ENCODE peak calls at places on chromosomes 13 and 19, in five cellular contexts. M, F, C, Z and J are unnamed samples.

GRCh38 chr19:4379383-4380253 is 20.7 kb downstream of the SH3GL1 start:
- DNase-seq in M (peak; percentile 34), F (no peak), C (no peak), Z (no peak), J (peak; percentile 85)

GRCh38 chr13:83618966-83619365 is 263.3 kb downstream of the SLITRK1 start:
- DNase-seq in M (peak; percentile 5), F (no peak), C (no peak), Z (no peak), J (no peak)

GRCh38 chr19:16260160-16260793 is 62.6 kb downstream of the AP1M1 start:
- DNase-seq in M (no peak), F (no peak), C (no peak), Z (no peak), J (no peak)

GRCh38 chr19:28864577-28865042 is 348.3 kb downstream of the UQCRFS1 start:
- DNase-seq in M (no peak), F (no peak), C (peak; percentile 78), Z (no peak), J (peak; percentile 21)

GRCh38 chr13:49690133-49690989 is 925 bp downstream of the EBPL start:
- DNase-seq in M (peak; percentile 52), F (no peak), C (no peak), Z (peak; percentile 69), J (peak; percentile 31)

GRCh38 chr13:27264181-27264580 is 6.4 kb upstream of the RASL11A start:
- DNase-seq in M (peak; percentile 74), F (no peak), C (peak; percentile 33), Z (no peak), J (no peak)

GRCh38 chr13:42893346-42893745 is 98.7 kb downstream of the EPSTI1 start:
- DNase-seq in M (peak; percentile 32), F (no peak), C (no peak), Z (no peak), J (no peak)

GRCh38 chr19:10010247-10010691 is at the start of gene COL5A3:
- DNase-seq in M (peak; percentile 84), F (no peak), C (peak; percentile 69), Z (no peak), J (no peak)

GRCh38 chr13:98976338-98976737 is 1.5 kb downstream of the DOCK9 start:
- DNase-seq in M (peak; percentile 47), F (no peak), C (no peak), Z (no peak), J (no peak)

GRCh38 chr19:2150794-2151338 is 500 bp downstream of the AP3D1 start:
- DNase-seq in M (peak; percentile 48), F (peak; percentile 19), C (no peak), Z (no peak), J (no peak)

GRCh38 chr19:1495051-1495798 is 4.2 kb downstream of the REEP6 start:
- DNase-seq in M (no peak), F (no peak), C (no peak), Z (no peak), J (no peak)

GRCh38 chr19:9917322-9917721 is 19.0 kb downstream of the OLFM2 start:
- DNase-seq in M (peak; percentile 75), F (no peak), C (peak; percentile 22), Z (no peak), J (peak; percentile 93)

GRCh38 chr13:23608704-23609413 is 38.6 kb downstream of the TNFRSF19 start:
- DNase-seq in M (peak; percentile 32), F (no peak), C (peak; percentile 59), Z (no peak), J (no peak)

GRCh38 chr19:13574933-13575332 is 68.7 kb upstream of the CACNA1A start:
- DNase-seq in M (peak; percentile 30), F (no peak), C (no peak), Z (no peak), J (peak; percentile 28)

GRCh38 chr19:29528350-29528945 is 2.7 kb downstream of the VSTM2B start:
- DNase-seq in M (peak; percentile 80), F (peak; percentile 84), C (peak; percentile 25), Z (peak; percentile 92), J (peak; percentile 67)

GRCh38 chr13:80132741-80133601 is 208.0 kb downstream of the SPRY2 start:
- DNase-seq in M (peak; percentile 55), F (no peak), C (peak; percentile 81), Z (no peak), J (peak; percentile 17)

GRCh38 chr13:28542804-28543203 is 47.9 kb upstream of the FLT1 start:
- DNase-seq in M (no peak), F (no peak), C (no peak), Z (no peak), J (no peak)

GRCh38 chr19:14554382-14554812 is 17.5 kb downstream of the NDUFB7 start:
- DNase-seq in M (no peak), F (no peak), C (no peak), Z (no peak), J (no peak)

GRCh38 chr13:91381371-91381770 is 17.1 kb upstream of the GPC5 start:
- DNase-seq in M (peak; percentile 10), F (no peak), C (no peak), Z (no peak), J (no peak)

GRCh38 chr19:1269478-1270167 is 491 bp downstream of the CIRBP start:
- DNase-seq in M (peak; percentile 92), F (peak; percentile 93), C (peak; percentile 87), Z (peak; percentile 95), J (no peak)

GRCh38 chr13:50375792-50376191 is 360.5 kb downstream of the KCNRG start:
- DNase-seq in M (peak; percentile 84), F (no peak), C (no peak), Z (no peak), J (peak; percentile 21)